ENCODE peak calls at places on chromosomes 7 and 10, in seven cellular contexts. One of them, this sample, is unnamed. For H3K4me1, the result is how much of the 10 kb centered on the place peaks cover.

GRCh38 chr7:44132039-44132438 is 8.7 kb upstream of the POLD2 start:
- DNase-seq in left ventricle myocardium inferior: peak
- DNase-seq in heart right ventricle: peak
- DNase-seq in gastrocnemius medialis: no peak
- DNase-seq in cardiac muscle cell: peak
- DNase-seq in psoas muscle: no peak
- DNase-seq in neural progenitor cell: no peak
- DNase-seq in this sample: no peak

GRCh38 chr10:99964791-99965190 is 45.0 kb downstream of the DNMBP start:
- DNase-seq in left ventricle myocardium inferior: no peak
- DNase-seq in heart right ventricle: no peak
- DNase-seq in gastrocnemius medialis: no peak
- DNase-seq in cardiac muscle cell: peak
- DNase-seq in psoas muscle: no peak
- DNase-seq in neural progenitor cell: no peak
- DNase-seq in this sample: no peak

GRCh38 chr10:112227331-112227961 is 43.9 kb upstream of the GPAM start:
- DNase-seq in left ventricle myocardium inferior: no peak
- DNase-seq in heart right ventricle: no peak
- DNase-seq in gastrocnemius medialis: no peak
- DNase-seq in cardiac muscle cell: peak
- DNase-seq in psoas muscle: no peak
- DNase-seq in neural progenitor cell: no peak
- DNase-seq in this sample: no peak

GRCh38 chr7:95435422-95435780 is 573 bp upstream of the PON2 start:
- DNase-seq in left ventricle myocardium inferior: no peak
- DNase-seq in heart right ventricle: no peak
- DNase-seq in gastrocnemius medialis: peak
- DNase-seq in cardiac muscle cell: no peak
- DNase-seq in psoas muscle: no peak
- DNase-seq in neural progenitor cell: no peak
- DNase-seq in this sample: no peak

GRCh38 chr7:151016942-151017341 is 7.4 kb downstream of the ATG9B start:
- DNase-seq in left ventricle myocardium inferior: no peak
- DNase-seq in heart right ventricle: no peak
- DNase-seq in gastrocnemius medialis: no peak
- DNase-seq in cardiac muscle cell: no peak
- DNase-seq in psoas muscle: no peak
- DNase-seq in neural progenitor cell: no peak
- DNase-seq in this sample: no peak

GRCh38 chr10:86042161-86042560 is 324.4 kb downstream of the GRID1 start:
- DNase-seq in left ventricle myocardium inferior: no peak
- DNase-seq in heart right ventricle: no peak
- DNase-seq in gastrocnemius medialis: no peak
- DNase-seq in cardiac muscle cell: no peak
- DNase-seq in psoas muscle: no peak
- DNase-seq in neural progenitor cell: no peak
- DNase-seq in this sample: no peak

GRCh38 chr7:38311329-38311937 is 38.0 kb upstream of the TARP start:
- DNase-seq in left ventricle myocardium inferior: peak
- DNase-seq in heart right ventricle: no peak
- DNase-seq in gastrocnemius medialis: no peak
- DNase-seq in cardiac muscle cell: peak
- DNase-seq in psoas muscle: peak
- DNase-seq in neural progenitor cell: no peak
- DNase-seq in this sample: no peak

GRCh38 chr7:152481082-152481481 is 45.3 kb upstream of the KMT2C start:
- DNase-seq in left ventricle myocardium inferior: no peak
- DNase-seq in heart right ventricle: no peak
- DNase-seq in gastrocnemius medialis: no peak
- DNase-seq in cardiac muscle cell: no peak
- DNase-seq in psoas muscle: no peak
- DNase-seq in neural progenitor cell: no peak
- DNase-seq in this sample: no peak

GRCh38 chr10:117519366-117519765 is 23.2 kb upstream of the EMX2 start:
- DNase-seq in left ventricle myocardium inferior: no peak
- DNase-seq in heart right ventricle: no peak
- DNase-seq in gastrocnemius medialis: no peak
- DNase-seq in cardiac muscle cell: no peak
- DNase-seq in psoas muscle: no peak
- DNase-seq in neural progenitor cell: no peak
- DNase-seq in this sample: no peak

GRCh38 chr10:120950103-120950561 is 99.0 kb downstream of the WDR11 start:
- DNase-seq in left ventricle myocardium inferior: no peak
- DNase-seq in heart right ventricle: no peak
- DNase-seq in gastrocnemius medialis: no peak
- DNase-seq in cardiac muscle cell: peak
- DNase-seq in psoas muscle: peak
- DNase-seq in neural progenitor cell: peak
- DNase-seq in this sample: no peak

GRCh38 chr7:121097577-121097976 is 109.1 kb downstream of the CPED1 start:
- DNase-seq in left ventricle myocardium inferior: no peak
- DNase-seq in heart right ventricle: no peak
- DNase-seq in gastrocnemius medialis: no peak
- DNase-seq in cardiac muscle cell: no peak
- DNase-seq in psoas muscle: no peak
- DNase-seq in neural progenitor cell: peak
- DNase-seq in this sample: no peak

GRCh38 chr7:73615886-73616285 is 8.4 kb downstream of the MLXIPL start:
- DNase-seq in left ventricle myocardium inferior: no peak
- DNase-seq in heart right ventricle: no peak
- DNase-seq in gastrocnemius medialis: no peak
- DNase-seq in cardiac muscle cell: peak
- DNase-seq in psoas muscle: no peak
- DNase-seq in neural progenitor cell: peak
- DNase-seq in this sample: no peak

GRCh38 chr10:12559578-12560178 is 210.3 kb downstream of the CAMK1D start:
- DNase-seq in left ventricle myocardium inferior: no peak
- DNase-seq in heart right ventricle: no peak
- DNase-seq in gastrocnemius medialis: no peak
- DNase-seq in cardiac muscle cell: no peak
- DNase-seq in psoas muscle: no peak
- DNase-seq in neural progenitor cell: no peak
- DNase-seq in this sample: no peak

GRCh38 chr7:91685544-91685943 is 195.0 kb downstream of the MTERF1 start:
- DNase-seq in left ventricle myocardium inferior: no peak
- DNase-seq in heart right ventricle: no peak
- DNase-seq in gastrocnemius medialis: no peak
- DNase-seq in cardiac muscle cell: peak
- DNase-seq in psoas muscle: no peak
- DNase-seq in neural progenitor cell: no peak
- DNase-seq in this sample: no peak

GRCh38 chr10:43355749-43356371 is 15.6 kb upstream of the FXYD4 start:
- DNase-seq in left ventricle myocardium inferior: no peak
- DNase-seq in heart right ventricle: no peak
- DNase-seq in gastrocnemius medialis: no peak
- DNase-seq in cardiac muscle cell: no peak
- DNase-seq in psoas muscle: no peak
- DNase-seq in neural progenitor cell: no peak
- DNase-seq in this sample: no peak

GRCh38 chr7:66735154-66735553 is 5.4 kb upstream of the RABGEF1 start:
- DNase-seq in left ventricle myocardium inferior: no peak
- DNase-seq in heart right ventricle: no peak
- DNase-seq in gastrocnemius medialis: no peak
- DNase-seq in cardiac muscle cell: no peak
- DNase-seq in psoas muscle: no peak
- DNase-seq in neural progenitor cell: no peak
- DNase-seq in this sample: no peak

GRCh38 chr7:117010375-117011133 is 57.3 kb downstream of the ST7 start:
- DNase-seq in left ventricle myocardium inferior: no peak
- DNase-seq in heart right ventricle: no peak
- DNase-seq in gastrocnemius medialis: no peak
- DNase-seq in cardiac muscle cell: no peak
- DNase-seq in psoas muscle: no peak
- DNase-seq in neural progenitor cell: no peak
- DNase-seq in this sample: no peak

GRCh38 chr10:110524864-110525242 is 27.1 kb downstream of the DUSP5 start:
- DNase-seq in left ventricle myocardium inferior: no peak
- DNase-seq in heart right ventricle: no peak
- DNase-seq in gastrocnemius medialis: no peak
- DNase-seq in cardiac muscle cell: no peak
- DNase-seq in psoas muscle: no peak
- DNase-seq in neural progenitor cell: no peak
- DNase-seq in this sample: no peak

GRCh38 chr10:79488870-79489269 is 23.5 kb upstream of the EIF5AL1 start:
- DNase-seq in left ventricle myocardium inferior: no peak
- DNase-seq in heart right ventricle: no peak
- DNase-seq in gastrocnemius medialis: no peak
- DNase-seq in cardiac muscle cell: no peak
- DNase-seq in psoas muscle: no peak
- DNase-seq in neural progenitor cell: no peak
- DNase-seq in this sample: no peak

GRCh38 chr7:100079024-100079560 is 2.4 kb downstream of the ZNF3 start:
- DNase-seq in left ventricle myocardium inferior: no peak
- DNase-seq in heart right ventricle: no peak
- DNase-seq in gastrocnemius medialis: no peak
- DNase-seq in cardiac muscle cell: no peak
- DNase-seq in psoas muscle: no peak
- DNase-seq in neural progenitor cell: no peak
- DNase-seq in this sample: no peak

GRCh38 chr7:44059219-44060090 is 5.9 kb downstream of the PGAM2 start:
- DNase-seq in left ventricle myocardium inferior: peak
- DNase-seq in heart right ventricle: no peak
- DNase-seq in gastrocnemius medialis: peak
- DNase-seq in cardiac muscle cell: no peak
- DNase-seq in psoas muscle: peak
- DNase-seq in neural progenitor cell: no peak
- DNase-seq in this sample: no peak

DNA sequence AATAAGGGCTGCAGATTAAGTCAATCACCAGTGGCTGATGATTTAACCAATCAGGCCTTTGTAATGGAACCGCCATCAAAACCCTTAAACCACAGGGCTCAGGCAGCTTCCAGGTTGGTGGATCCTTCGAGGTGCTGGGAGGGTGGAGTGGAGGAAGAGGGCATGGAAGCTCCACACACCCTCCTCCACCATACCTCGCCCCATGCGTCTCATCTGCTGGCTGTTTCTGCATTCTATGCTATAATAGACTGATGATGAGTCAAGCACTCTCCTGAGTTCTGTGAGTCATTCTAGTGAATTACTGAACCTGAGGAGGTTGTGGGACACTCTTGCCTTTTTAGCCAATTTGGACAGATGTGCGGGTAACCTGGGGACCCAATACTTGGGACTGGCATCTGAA is 43.9 kb downstream of the CHST15 start:
- DNase-seq in left ventricle myocardium inferior: no peak
- DNase-seq in heart right ventricle: no peak
- DNase-seq in gastrocnemius medialis: no peak
- DNase-seq in cardiac muscle cell: no peak
- DNase-seq in psoas muscle: no peak
- DNase-seq in neural progenitor cell: no peak
- DNase-seq in this sample: no peak
- H3K4me1 ChIP-seq in left ventricle myocardium inferior: under half
- H3K4me1 ChIP-seq in heart right ventricle: under half
- H3K4me1 ChIP-seq in gastrocnemius medialis: under half
- H3K4me1 ChIP-seq in cardiac muscle cell: under half
- H3K4me1 ChIP-seq in psoas muscle: under half
- H3K4me1 ChIP-seq in neural progenitor cell: under half
- H3K4me1 ChIP-seq in this sample: under half

DNA sequence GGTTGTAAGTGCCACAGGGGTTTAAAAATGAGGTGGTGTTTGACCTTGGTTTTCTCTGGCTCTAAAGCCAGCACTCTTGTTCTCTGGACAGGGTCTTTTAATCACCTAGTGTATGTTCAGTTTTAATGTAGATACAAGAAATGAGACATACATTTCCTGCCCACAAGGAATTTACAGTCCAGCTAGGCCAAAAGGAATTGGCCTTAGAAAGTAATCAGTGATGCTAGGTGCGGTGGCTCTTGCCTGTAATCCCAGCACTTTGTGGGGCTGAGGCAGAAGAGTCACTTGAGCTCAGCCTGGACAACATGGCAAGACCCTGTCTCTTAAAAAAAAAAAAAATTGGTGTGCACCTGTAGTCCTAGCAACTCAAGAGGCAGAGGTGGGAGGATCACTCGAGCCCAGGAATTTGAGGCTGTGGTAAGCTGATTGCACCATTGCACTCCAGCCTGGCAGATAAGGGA is 100.2 kb downstream of the LRMDA start:
- DNase-seq in left ventricle myocardium inferior: no peak
- DNase-seq in heart right ventricle: no peak
- DNase-seq in gastrocnemius medialis: no peak
- DNase-seq in cardiac muscle cell: peak
- DNase-seq in psoas muscle: no peak
- DNase-seq in neural progenitor cell: no peak
- DNase-seq in this sample: no peak
- H3K4me1 ChIP-seq in left ventricle myocardium inferior: under half
- H3K4me1 ChIP-seq in heart right ventricle: under half
- H3K4me1 ChIP-seq in gastrocnemius medialis: under half
- H3K4me1 ChIP-seq in cardiac muscle cell: under half
- H3K4me1 ChIP-seq in psoas muscle: under half
- H3K4me1 ChIP-seq in neural progenitor cell: under half
- H3K4me1 ChIP-seq in this sample: under half

GRCh38 chr7:131071786-131072504 is 255.7 kb upstream of the MKLN1 start:
- DNase-seq in left ventricle myocardium inferior: no peak
- DNase-seq in heart right ventricle: peak
- DNase-seq in gastrocnemius medialis: no peak
- DNase-seq in cardiac muscle cell: peak
- DNase-seq in psoas muscle: peak
- DNase-seq in neural progenitor cell: no peak
- DNase-seq in this sample: no peak
- H3K4me1 ChIP-seq in left ventricle myocardium inferior: half or more
- H3K4me1 ChIP-seq in heart right ventricle: half or more
- H3K4me1 ChIP-seq in gastrocnemius medialis: half or more
- H3K4me1 ChIP-seq in cardiac muscle cell: under half
- H3K4me1 ChIP-seq in psoas muscle: half or more
- H3K4me1 ChIP-seq in neural progenitor cell: under half
- H3K4me1 ChIP-seq in this sample: half or more

GRCh38 chr7:105677803-105678583 is 96.7 kb upstream of the EFCAB10 start:
- DNase-seq in left ventricle myocardium inferior: no peak
- DNase-seq in heart right ventricle: no peak
- DNase-seq in gastrocnemius medialis: peak
- DNase-seq in cardiac muscle cell: no peak
- DNase-seq in psoas muscle: peak
- DNase-seq in neural progenitor cell: no peak
- DNase-seq in this sample: peak

GRCh38 chr7:105678811-105679495 is 97.7 kb upstream of the EFCAB10 start:
- DNase-seq in left ventricle myocardium inferior: peak
- DNase-seq in heart right ventricle: peak
- DNase-seq in gastrocnemius medialis: peak
- DNase-seq in cardiac muscle cell: peak
- DNase-seq in psoas muscle: peak
- DNase-seq in neural progenitor cell: no peak
- DNase-seq in this sample: peak

GRCh38 chr7:105674200-105675030 is 93.1 kb upstream of the EFCAB10 start:
- DNase-seq in left ventricle myocardium inferior: no peak
- DNase-seq in heart right ventricle: no peak
- DNase-seq in gastrocnemius medialis: peak
- DNase-seq in cardiac muscle cell: no peak
- DNase-seq in psoas muscle: no peak
- DNase-seq in neural progenitor cell: no peak
- DNase-seq in this sample: no peak

GRCh38 chr7:105675873-105676484 is 94.7 kb upstream of the EFCAB10 start:
- DNase-seq in left ventricle myocardium inferior: peak
- DNase-seq in heart right ventricle: peak
- DNase-seq in gastrocnemius medialis: no peak
- DNase-seq in cardiac muscle cell: no peak
- DNase-seq in psoas muscle: peak
- DNase-seq in neural progenitor cell: no peak
- DNase-seq in this sample: no peak

DNA sequence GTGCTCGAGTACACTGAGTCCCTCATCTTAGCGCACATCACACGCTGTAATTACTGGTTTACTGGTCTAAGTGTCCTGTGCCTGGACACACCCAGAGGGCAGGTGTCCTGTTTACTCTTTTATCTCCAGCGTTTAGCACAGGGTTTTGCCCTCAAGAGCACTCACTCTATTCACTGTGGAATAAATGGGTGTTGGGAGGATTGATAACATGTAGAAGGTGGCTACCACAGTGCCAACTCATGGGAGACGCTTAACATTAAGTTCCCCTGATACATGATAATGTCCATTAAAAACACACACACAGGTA is 96.1 kb upstream of the EFCAB10 start:
- DNase-seq in left ventricle myocardium inferior: no peak
- DNase-seq in heart right ventricle: no peak
- DNase-seq in gastrocnemius medialis: no peak
- DNase-seq in cardiac muscle cell: no peak
- DNase-seq in psoas muscle: no peak
- DNase-seq in neural progenitor cell: no peak
- DNase-seq in this sample: no peak
- H3K4me1 ChIP-seq in left ventricle myocardium inferior: half or more
- H3K4me1 ChIP-seq in heart right ventricle: under half
- H3K4me1 ChIP-seq in gastrocnemius medialis: half or more
- H3K4me1 ChIP-seq in cardiac muscle cell: under half
- H3K4me1 ChIP-seq in psoas muscle: under half
- H3K4me1 ChIP-seq in neural progenitor cell: under half
- H3K4me1 ChIP-seq in this sample: under half

This sample was measured in thoracic aorta.